ENCODE peak calls at places on chromosomes 5 and 9, in eight cellular contexts. N is amniotic stem cell; K is Jurkat, Clone E6-1; S is NCI-H2107; R is activated CD8-positive, alpha-beta T cell treated with anti-CD3 and anti-CD28 coated beads for 36 hours; B is GDM1; Y is activated T-cell treated with anti-CD3 and anti-CD28 coated beads for 1 hour; U is SHP77. C is an unnamed sample.

GRCh38 chr9:121156263-121156731 is 45.4 kb downstream of the RAB14 start:
- DNase-seq in N (peak; percentile 46), S (no peak), B (no peak), R (peak; percentile 28), K (no peak), U (no peak), Y (no peak), C (no peak)

GRCh38 chr9:134601764-134602163 is 39.8 kb upstream of the COL5A1 start:
- DNase-seq in R (no peak), U (no peak), K (no peak), Y (no peak), B (no peak), S (no peak), N (no peak), C (no peak)

GRCh38 chr9:114836769-114837168 is 30.9 kb upstream of the TNFSF15 start:
- DNase-seq in U (no peak), K (no peak), N (no peak), R (peak; percentile 60), B (no peak), S (no peak), Y (no peak), C (no peak)

GRCh38 chr9:27352457-27353188 is 55.7 kb upstream of the EQTN start:
- DNase-seq in R (peak; percentile 33), K (no peak), N (no peak), U (no peak), S (no peak), Y (no peak), B (no peak), C (no peak)

GRCh38 chr9:75299324-75299723 is 211.0 kb downstream of the OSTF1 start:
- DNase-seq in U (no peak), R (no peak), Y (no peak), S (no peak), N (no peak), B (no peak), K (peak; percentile 9), C (no peak)

GRCh38 chr5:147037517-147038205 is 159.1 kb upstream of the PPP2R2B start:
- DNase-seq in K (no peak), R (no peak), B (no peak), U (no peak), Y (no peak), S (no peak), N (no peak), C (no peak)

GRCh38 chr9:76180541-76180940 is 213.7 kb downstream of the RFK start:
- DNase-seq in Y (no peak), R (no peak), N (no peak), S (no peak), U (no peak), K (no peak), B (no peak), C (no peak)

GRCh38 chr9:34125681-34126206 is 754 bp downstream of the DCAF12 start:
- DNase-seq in S (no peak), N (no peak), U (no peak), R (peak; percentile 28), B (no peak), K (no peak), Y (no peak), C (peak; percentile 29)

GRCh38 chr9:93132946-93133640 is 958 bp downstream of the NINJ1 start:
- DNase-seq in B (no peak), K (no peak), N (no peak), S (no peak), R (no peak), U (no peak), Y (no peak), C (no peak)

GRCh38 chr5:139543423-139543991 is 17.6 kb upstream of the UBE2D2 start:
- DNase-seq in S (no peak), R (peak; percentile 71), U (no peak), K (no peak), B (no peak), N (no peak), Y (peak; percentile 27), C (peak; percentile 91)

GRCh38 chr9:27303219-27303618 is 6.3 kb upstream of the EQTN start:
- DNase-seq in N (no peak), Y (no peak), B (no peak), K (no peak), U (no peak), R (no peak), S (no peak), C (peak; percentile 52)

GRCh38 chr5:148482697-148483462 is 99.1 kb downstream of the FBXO38 start:
- DNase-seq in N (no peak), U (peak; percentile 41), R (peak; percentile 71), K (peak; percentile 15), B (peak; percentile 23), Y (peak; percentile 44), S (no peak), C (peak; percentile 89)

GRCh38 chr5:5572010-5572982 is 149.8 kb downstream of the ICE1 start:
- DNase-seq in K (no peak), Y (no peak), U (no peak), S (no peak), N (no peak), R (no peak), B (no peak), C (peak; percentile 42)

GRCh38 chr5:91384671-91385430 is 1.7 kb upstream of the ARRDC3 start:
- DNase-seq in Y (no peak), U (peak; percentile 87), S (peak; percentile 63), N (peak; percentile 73), B (peak; percentile 74), K (peak; percentile 94), R (peak; percentile 63), C (no peak)

GRCh38 chr5:62502456-62503101 is 76.0 kb upstream of the LRRC70 start:
- DNase-seq in B (no peak), R (no peak), N (no peak), Y (no peak), K (no peak), S (no peak), U (no peak), C (no peak)

GRCh38 chr5:154860123-154860522 is 1.7 kb downstream of the CNOT8 start:
- DNase-seq in N (no peak), Y (no peak), R (peak; percentile 33), B (no peak), K (no peak), S (no peak), U (no peak), C (no peak)

GRCh38 chr5:98085593-98085992 is 687.9 kb upstream of the RGMB start:
- DNase-seq in B (no peak), R (no peak), N (no peak), S (no peak), Y (no peak), K (no peak), U (no peak), C (no peak)

GRCh38 chr5:32565143-32565542 is 20.2 kb upstream of the SUB1 start:
- DNase-seq in B (peak; percentile 2), K (no peak), S (no peak), R (no peak), U (no peak), Y (no peak), N (no peak), C (no peak)

GRCh38 chr5:52947851-52948250 is 41.3 kb upstream of the ITGA2 start:
- DNase-seq in R (no peak), S (no peak), K (no peak), U (no peak), N (no peak), Y (no peak), B (no peak), C (no peak)

GRCh38 chr5:20294696-20295095 is 306.7 kb upstream of the CDH18 start:
- DNase-seq in S (no peak), Y (no peak), R (no peak), B (no peak), N (no peak), U (no peak), K (no peak), C (no peak)

GRCh38 chr5:106727071-106727470 is 943.7 kb downstream of the EFNA5 start:
- DNase-seq in N (no peak), K (no peak), R (no peak), Y (no peak), S (no peak), U (no peak), B (no peak), C (no peak)

GRCh38 chr9:109588415-109588814 is 90.3 kb upstream of the PTPN3 start:
- DNase-seq in K (no peak), N (no peak), B (no peak), S (no peak), U (no peak), Y (no peak), R (no peak), C (no peak)

GRCh38 chr5:177403194-177403825 is 2.8 kb upstream of the PFN3 start:
- DNase-seq in N (no peak), S (no peak), B (no peak), R (peak; percentile 71), U (peak; percentile 49), Y (peak; percentile 27), K (no peak), C (peak; percentile 72)

GRCh38 chr5:109652096-109652495 is 37.6 kb upstream of the MAN2A1 start:
- DNase-seq in N (no peak), K (no peak), B (no peak), S (no peak), R (no peak), U (no peak), Y (no peak), C (no peak)

GRCh38 chr9:126722252-126722921 is 82.5 kb upstream of the ZBTB43 start:
- DNase-seq in N (peak; percentile 24), B (peak; percentile 76), R (peak; percentile 92), S (no peak), K (peak; percentile 75), U (peak; percentile 43), Y (peak; percentile 91), C (peak; percentile 88)

GRCh38 chr9:87227456-87227855 is 270.2 kb upstream of the DAPK1 start:
- DNase-seq in B (no peak), Y (no peak), K (no peak), N (no peak), U (no peak), S (no peak), R (no peak), C (no peak)

GRCh38 chr9:133774799-133775198 is 36.6 kb upstream of the SARDH start:
- DNase-seq in N (no peak), Y (no peak), U (no peak), S (no peak), K (no peak), R (no peak), B (no peak), C (no peak)

GRCh38 chr5:136679233-136679632 is 313.9 kb upstream of the TRPC7 start:
- DNase-seq in N (no peak), S (no peak), R (no peak), K (no peak), B (no peak), U (no peak), Y (no peak), C (no peak)

GRCh38 chr9:15373881-15374280 is 48.8 kb upstream of the SNAPC3 start:
- DNase-seq in S (no peak), Y (no peak), B (no peak), N (no peak), K (no peak), U (no peak), R (no peak), C (no peak)

GRCh38 chr5:123186762-123187161 is 97.7 kb downstream of the PRDM6 start:
- DNase-seq in R (no peak), U (no peak), Y (no peak), K (no peak), N (no peak), B (no peak), S (no peak), C (no peak)

GRCh38 chr9:114446036-114446435 is 58.3 kb upstream of the AKNA start:
- DNase-seq in N (no peak), Y (no peak), S (no peak), B (no peak), U (no peak), K (no peak), R (no peak), C (no peak)

GRCh38 chr9:110742741-110743371 is 74.3 kb downstream of the MUSK start:
- DNase-seq in U (no peak), N (no peak), S (no peak), Y (no peak), K (no peak), R (no peak), B (no peak), C (no peak)

GRCh38 chr5:15538516-15538915 is 38.5 kb downstream of the FBXL7 start:
- DNase-seq in S (no peak), B (no peak), Y (no peak), R (no peak), N (no peak), K (no peak), U (no peak), C (no peak)

GRCh38 chr9:36881316-36882116 is 152.6 kb downstream of the PAX5 start:
- DNase-seq in R (no peak), B (no peak), S (no peak), U (no peak), N (no peak), Y (no peak), K (no peak), C (no peak)